ENCODE peak calls at places on chromosomes 5 and 9, in four cellular contexts. F is GM12878, T is HepG2, R is K562. Q is an unnamed sample.

GRCh38 chr9:35845824-35846771 is 17.1 kb downstream of the TMEM8B start:
- DNase-seq in T (no peak), F (no peak), R (peak), Q (no peak)

GRCh38 chr5:19795218-19795617 is 192.8 kb downstream of the CDH18 start:
- DNase-seq in F (no peak), R (no peak), T (peak), Q (no peak)

GRCh38 chr5:154141686-154142300 is 48.7 kb upstream of the GALNT10 start:
- DNase-seq in R (no peak), F (no peak), T (no peak), Q (no peak)

GRCh38 chr9:1001838-1002237 is 25.4 kb downstream of the DMRT3 start:
- DNase-seq in R (no peak), T (no peak), F (no peak), Q (no peak)

GRCh38 chr5:10246761-10247160 is 2.9 kb downstream of the ATPSCKMT start:
- DNase-seq in T (peak), F (no peak), R (no peak), Q (no peak)

GRCh38 chr9:136268318-136268717 is 22.7 kb upstream of the QSOX2 start:
- DNase-seq in T (peak), R (peak), F (no peak), Q (no peak)

GRCh38 chr9:87216036-87216435 is 268.7 kb upstream of the GAS1 start:
- DNase-seq in R (no peak), T (no peak), F (no peak), Q (no peak)

GRCh38 chr9:128421474-128422010 is 885 bp downstream of the CERCAM start:
- DNase-seq in T (no peak), R (peak), F (no peak), Q (no peak)

GRCh38 chr5:34660444-34660843 is 4.3 kb downstream of the RAI14 start:
- DNase-seq in R (no peak), T (no peak), F (no peak), Q (no peak)

GRCh38 chr9:122816163-122816867 is 12.1 kb downstream of the PDCL start:
- DNase-seq in T (no peak), F (no peak), R (no peak), Q (no peak)

GRCh38 chr9:128863647-128864046 is 18.1 kb downstream of the KYAT1 start:
- DNase-seq in T (peak), F (peak), R (peak), Q (peak)

DNA sequence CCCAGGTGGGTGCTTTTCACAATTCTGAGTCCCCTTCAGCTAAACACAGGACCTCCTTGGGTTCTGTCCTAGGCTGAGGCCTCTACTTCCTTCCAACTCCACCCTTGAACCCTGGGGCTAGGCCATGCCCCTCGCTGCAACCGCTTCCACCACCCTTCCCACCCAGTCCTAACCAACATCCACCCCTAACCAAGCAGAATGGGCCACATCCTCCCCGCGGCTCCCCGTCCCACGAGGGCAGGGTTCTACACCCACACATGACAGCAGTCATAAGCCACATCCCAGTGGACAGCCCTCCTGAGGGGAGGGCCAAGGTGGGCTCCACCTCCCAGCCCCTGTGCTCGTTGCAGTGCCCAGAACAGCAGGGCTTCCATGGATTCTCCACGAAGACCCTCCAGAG is 65.8 kb downstream of the SHB start:
- DNase-seq in R (no peak), T (no peak), F (no peak), Q (no peak)
- TF ChIP-seq NFIC in R (no peak), T (no peak), F (no peak), Q (no peak)

GRCh38 chr5:156456857-156457256 is 129.9 kb downstream of the SGCD start:
- DNase-seq in T (no peak), F (no peak), R (no peak), Q (no peak)

GRCh38 chr5:156450778-156451177 is 123.8 kb downstream of the SGCD start:
- DNase-seq in R (no peak), F (no peak), T (no peak), Q (no peak)

GRCh38 chr5:156451505-156451904 is 124.5 kb downstream of the SGCD start:
- DNase-seq in R (no peak), F (no peak), T (no peak), Q (no peak)
- TF ChIP-seq NFIC in R (no peak), F (no peak), T (no peak), Q (no peak)

GRCh38 chr5:150079655-150080461 is 6.5 kb downstream of the CSF1R start:
- DNase-seq in F (no peak), R (no peak), T (no peak), Q (peak)
- TF ChIP-seq NFIC in F (no peak), R (no peak), T (no peak), Q (no peak)

GRCh38 chr5:65021527-65022226 is 252.9 kb downstream of the CWC27 start:
- DNase-seq in F (peak), T (no peak), R (no peak), Q (no peak)

GRCh38 chr5:65018763-65019162 is 250.0 kb downstream of the CWC27 start:
- DNase-seq in R (no peak), T (no peak), F (no peak), Q (peak)

GRCh38 chr5:65022932-65023331 is 254.2 kb downstream of the CWC27 start:
- DNase-seq in F (no peak), T (no peak), R (no peak), Q (no peak)

GRCh38 chr5:65017636-65018035 is 248.9 kb downstream of the CWC27 start:
- DNase-seq in T (no peak), R (no peak), F (no peak), Q (no peak)

GRCh38 chr5:65020492-65020891 is 251.8 kb downstream of the CWC27 start:
- DNase-seq in F (no peak), R (no peak), T (no peak), Q (peak)
- TF ChIP-seq NFIC in F (no peak), R (no peak), T (no peak), Q (peak)

DNA sequence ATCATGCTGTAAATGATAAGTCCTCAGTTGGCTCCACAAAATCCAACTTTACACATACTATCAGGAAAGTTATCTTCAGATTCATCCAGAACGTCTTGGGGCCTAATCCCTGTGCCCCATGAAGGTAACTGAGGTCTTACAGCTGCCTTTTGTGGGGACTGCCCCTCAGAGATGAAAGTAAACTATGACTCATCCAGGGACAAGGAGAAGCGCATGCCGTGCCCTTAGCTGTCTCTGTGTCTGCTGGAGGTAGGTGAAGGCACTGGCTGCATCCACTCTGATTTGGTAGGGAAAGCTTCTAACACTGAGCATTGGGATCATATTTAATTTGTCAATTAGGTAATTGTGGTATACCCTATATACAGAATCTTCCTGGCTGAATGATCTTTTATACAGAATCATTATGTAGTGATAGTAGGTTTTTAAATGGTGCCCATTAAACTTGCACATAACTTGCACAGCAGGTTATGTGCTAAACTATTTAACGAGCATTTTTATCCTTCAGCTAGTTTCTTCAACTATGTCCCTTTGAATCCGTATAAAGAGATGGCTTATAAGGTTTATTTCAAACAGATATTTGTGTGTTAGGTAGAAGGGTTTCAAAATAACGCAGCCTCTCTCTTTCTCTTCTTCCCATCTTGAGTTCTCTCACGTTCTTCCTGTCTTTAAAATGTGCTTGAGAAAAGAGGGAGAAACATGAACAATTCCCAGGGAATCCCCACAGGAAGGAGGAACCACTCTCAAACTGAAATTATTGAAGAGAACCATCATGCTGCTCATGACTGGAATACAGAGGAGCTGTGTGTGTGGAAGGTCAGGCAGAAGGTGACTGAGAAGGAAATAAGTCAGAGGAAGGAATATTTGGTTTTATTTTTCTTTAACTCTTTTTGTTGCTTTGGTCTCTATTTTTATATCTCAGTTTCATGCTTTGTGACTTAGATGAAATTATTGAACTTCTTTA is 250.9 kb downstream of the CD180 start:
- DNase-seq in R (no peak), F (no peak), T (no peak), Q (no peak)
- TF ChIP-seq NFIC in R (no peak), F (no peak), T (no peak), Q (no peak)

GRCh38 chr5:134132372-134133212 is 18.1 kb downstream of the TCF7 start:
- DNase-seq in F (peak), T (no peak), R (no peak), Q (no peak)
- TF ChIP-seq NFIC in F (no peak), T (no peak), R (no peak), Q (no peak)

GRCh38 chr5:61732796-61733195 is 400.7 kb downstream of the ZSWIM6 start:
- DNase-seq in F (no peak), R (no peak), T (no peak), Q (no peak)
- TF ChIP-seq NFIC in F (no peak), R (no peak), T (no peak), Q (no peak)

DNA sequence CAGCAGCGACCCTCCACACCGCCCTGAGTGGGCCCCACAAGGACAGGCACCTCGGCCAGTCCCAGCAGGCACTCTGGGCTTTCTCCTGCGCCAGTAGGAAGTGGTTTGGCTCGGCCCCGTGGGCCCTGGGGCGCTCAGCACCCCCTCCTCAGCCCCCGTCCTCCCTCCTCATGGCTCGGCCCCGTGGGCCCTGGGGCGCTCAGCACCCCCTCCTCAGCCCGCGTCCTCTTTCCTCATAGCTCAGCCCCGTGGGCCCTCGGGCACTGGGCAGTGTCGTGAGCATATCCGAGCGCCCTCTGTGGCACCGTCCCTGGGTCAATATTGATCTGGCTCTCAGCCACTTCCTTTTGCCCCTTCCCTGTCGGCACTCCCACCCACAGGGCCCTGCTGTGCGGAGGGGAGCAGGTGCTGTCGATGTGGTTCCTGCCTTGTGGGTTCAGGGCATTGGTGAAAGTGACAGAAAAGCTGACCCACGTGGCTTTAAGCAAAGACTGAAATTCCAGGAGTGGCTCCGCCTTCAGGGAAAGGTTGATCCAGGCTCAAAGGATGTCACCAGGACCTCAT is 5.5 kb upstream of the SCGB3A1 start:
- DNase-seq in R (no peak), F (no peak), T (no peak), Q (peak)
- TF ChIP-seq NFIC in R (no peak), F (no peak), T (no peak), Q (no peak)